ENCODE peak calls at places on chromosome 10, in eight cellular contexts. One of them, this sample, is unnamed.

GRCh38 chr10:11164806-11165590 is 147.3 kb downstream of the CELF2 start:
- DNase-seq in colonic mucosa: peak
- DNase-seq in cardiac muscle cell: peak
- DNase-seq in AG04450: peak
- DNase-seq in tibial artery: peak
- DNase-seq in BJ: peak
- DNase-seq in Panc1: no peak
- DNase-seq in transverse colon: peak
- DNase-seq in this sample: no peak

GRCh38 chr10:100567826-100568225 is 32.1 kb downstream of the HIF1AN start:
- DNase-seq in colonic mucosa: no peak
- DNase-seq in cardiac muscle cell: no peak
- DNase-seq in AG04450: no peak
- DNase-seq in tibial artery: no peak
- DNase-seq in BJ: no peak
- DNase-seq in Panc1: no peak
- DNase-seq in transverse colon: no peak
- DNase-seq in this sample: no peak

GRCh38 chr10:57579926-57580325 is 687.8 kb downstream of the IPMK start:
- DNase-seq in colonic mucosa: no peak
- DNase-seq in cardiac muscle cell: peak
- DNase-seq in AG04450: no peak
- DNase-seq in tibial artery: no peak
- DNase-seq in BJ: no peak
- DNase-seq in Panc1: peak
- DNase-seq in transverse colon: no peak
- DNase-seq in this sample: no peak

GRCh38 chr10:50421026-50421719 is 169.9 kb upstream of the ASAH2 start:
- DNase-seq in colonic mucosa: peak
- DNase-seq in cardiac muscle cell: peak
- DNase-seq in AG04450: no peak
- DNase-seq in tibial artery: no peak
- DNase-seq in BJ: no peak
- DNase-seq in Panc1: peak
- DNase-seq in transverse colon: peak
- DNase-seq in this sample: peak

GRCh38 chr10:132667613-132668394 is 118.1 kb downstream of the NKX6-2 start:
- DNase-seq in colonic mucosa: no peak
- DNase-seq in cardiac muscle cell: no peak
- DNase-seq in AG04450: peak
- DNase-seq in tibial artery: no peak
- DNase-seq in BJ: no peak
- DNase-seq in Panc1: no peak
- DNase-seq in transverse colon: no peak
- DNase-seq in this sample: no peak

GRCh38 chr10:86659161-86659691 is 4.9 kb downstream of the OPN4 start:
- DNase-seq in colonic mucosa: no peak
- DNase-seq in cardiac muscle cell: no peak
- DNase-seq in AG04450: no peak
- DNase-seq in tibial artery: peak
- DNase-seq in BJ: no peak
- DNase-seq in Panc1: no peak
- DNase-seq in transverse colon: no peak
- DNase-seq in this sample: no peak

GRCh38 chr10:8444630-8445029 is 390.1 kb downstream of the GATA3 start:
- DNase-seq in colonic mucosa: no peak
- DNase-seq in cardiac muscle cell: peak
- DNase-seq in AG04450: no peak
- DNase-seq in tibial artery: no peak
- DNase-seq in BJ: no peak
- DNase-seq in Panc1: no peak
- DNase-seq in transverse colon: peak
- DNase-seq in this sample: peak

GRCh38 chr10:77666821-77667220 is 29.2 kb upstream of the KCNMA1 start:
- DNase-seq in colonic mucosa: no peak
- DNase-seq in cardiac muscle cell: no peak
- DNase-seq in AG04450: no peak
- DNase-seq in tibial artery: no peak
- DNase-seq in BJ: no peak
- DNase-seq in Panc1: no peak
- DNase-seq in transverse colon: no peak
- DNase-seq in this sample: no peak

GRCh38 chr10:6383099-6383812 is 180.5 kb downstream of the PFKFB3 start:
- DNase-seq in colonic mucosa: no peak
- DNase-seq in cardiac muscle cell: peak
- DNase-seq in AG04450: peak
- DNase-seq in tibial artery: no peak
- DNase-seq in BJ: peak
- DNase-seq in Panc1: no peak
- DNase-seq in transverse colon: no peak
- DNase-seq in this sample: no peak

GRCh38 chr10:118310822-118311221 is 31.3 kb downstream of the FAM204A start:
- DNase-seq in colonic mucosa: no peak
- DNase-seq in cardiac muscle cell: no peak
- DNase-seq in AG04450: no peak
- DNase-seq in tibial artery: no peak
- DNase-seq in BJ: peak
- DNase-seq in Panc1: no peak
- DNase-seq in transverse colon: no peak
- DNase-seq in this sample: no peak

GRCh38 chr10:22850541-22850940 is 77.3 kb upstream of the ARMC3 start:
- DNase-seq in colonic mucosa: no peak
- DNase-seq in cardiac muscle cell: peak
- DNase-seq in AG04450: no peak
- DNase-seq in tibial artery: no peak
- DNase-seq in BJ: no peak
- DNase-seq in Panc1: no peak
- DNase-seq in transverse colon: no peak
- DNase-seq in this sample: no peak

GRCh38 chr10:71475243-71475871 is 78.6 kb downstream of the CDH23 start:
- DNase-seq in colonic mucosa: no peak
- DNase-seq in cardiac muscle cell: no peak
- DNase-seq in AG04450: no peak
- DNase-seq in tibial artery: no peak
- DNase-seq in BJ: no peak
- DNase-seq in Panc1: no peak
- DNase-seq in transverse colon: no peak
- DNase-seq in this sample: peak

GRCh38 chr10:85280014-85280413 is 951.6 kb downstream of the CCSER2 start:
- DNase-seq in colonic mucosa: peak
- DNase-seq in cardiac muscle cell: no peak
- DNase-seq in AG04450: no peak
- DNase-seq in tibial artery: no peak
- DNase-seq in BJ: no peak
- DNase-seq in Panc1: no peak
- DNase-seq in transverse colon: no peak
- DNase-seq in this sample: peak

GRCh38 chr10:97763947-97764346 is 7.9 kb downstream of the SFRP5 start:
- DNase-seq in colonic mucosa: no peak
- DNase-seq in cardiac muscle cell: no peak
- DNase-seq in AG04450: no peak
- DNase-seq in tibial artery: no peak
- DNase-seq in BJ: no peak
- DNase-seq in Panc1: no peak
- DNase-seq in transverse colon: no peak
- DNase-seq in this sample: no peak

GRCh38 chr10:73215749-73216148 is 31.3 kb downstream of the DNAJC9 start:
- DNase-seq in colonic mucosa: no peak
- DNase-seq in cardiac muscle cell: no peak
- DNase-seq in AG04450: no peak
- DNase-seq in tibial artery: no peak
- DNase-seq in BJ: no peak
- DNase-seq in Panc1: no peak
- DNase-seq in transverse colon: no peak
- DNase-seq in this sample: no peak

GRCh38 chr10:65571011-65571570 is 1354.7 kb upstream of the LRRTM3 start:
- DNase-seq in colonic mucosa: peak
- DNase-seq in cardiac muscle cell: peak
- DNase-seq in AG04450: no peak
- DNase-seq in tibial artery: no peak
- DNase-seq in BJ: no peak
- DNase-seq in Panc1: no peak
- DNase-seq in transverse colon: no peak
- DNase-seq in this sample: peak

GRCh38 chr10:75111906-75112703 is 649 bp downstream of the SAMD8 start:
- DNase-seq in colonic mucosa: peak
- DNase-seq in cardiac muscle cell: peak
- DNase-seq in AG04450: peak
- DNase-seq in tibial artery: peak
- DNase-seq in BJ: no peak
- DNase-seq in Panc1: no peak
- DNase-seq in transverse colon: peak
- DNase-seq in this sample: peak

GRCh38 chr10:124697837-124698559 is 46.2 kb downstream of the FAM53B start:
- DNase-seq in colonic mucosa: no peak
- DNase-seq in cardiac muscle cell: no peak
- DNase-seq in AG04450: no peak
- DNase-seq in tibial artery: no peak
- DNase-seq in BJ: no peak
- DNase-seq in Panc1: no peak
- DNase-seq in transverse colon: no peak
- DNase-seq in this sample: no peak

GRCh38 chr10:86665218-86665607 is 3.1 kb upstream of the LDB3 start:
- DNase-seq in colonic mucosa: no peak
- DNase-seq in cardiac muscle cell: no peak
- DNase-seq in AG04450: no peak
- DNase-seq in tibial artery: no peak
- DNase-seq in BJ: no peak
- DNase-seq in Panc1: no peak
- DNase-seq in transverse colon: no peak
- DNase-seq in this sample: no peak

GRCh38 chr10:46229144-46229563 is 57.6 kb upstream of the ANTXRL start:
- DNase-seq in colonic mucosa: peak
- DNase-seq in cardiac muscle cell: peak
- DNase-seq in AG04450: no peak
- DNase-seq in tibial artery: peak
- DNase-seq in BJ: no peak
- DNase-seq in Panc1: peak
- DNase-seq in transverse colon: peak
- DNase-seq in this sample: peak

GRCh38 chr10:3106908-3107425 is 39.6 kb downstream of the PFKP start:
- DNase-seq in colonic mucosa: no peak
- DNase-seq in cardiac muscle cell: peak
- DNase-seq in AG04450: peak
- DNase-seq in tibial artery: peak
- DNase-seq in BJ: no peak
- DNase-seq in Panc1: no peak
- DNase-seq in transverse colon: no peak
- DNase-seq in this sample: no peak
- H3K4me3 ChIP-seq in colonic mucosa: no peak
- H3K4me3 ChIP-seq in cardiac muscle cell: no peak
- H3K4me3 ChIP-seq in AG04450: no peak
- H3K4me3 ChIP-seq in tibial artery: no peak
- H3K4me3 ChIP-seq in BJ: no peak
- H3K4me3 ChIP-seq in Panc1: no peak
- H3K4me3 ChIP-seq in transverse colon: no peak
- H3K4me3 ChIP-seq in this sample: no peak

GRCh38 chr10:36366843-36367242 is 724.7 kb upstream of the FZD8 start:
- DNase-seq in colonic mucosa: no peak
- DNase-seq in cardiac muscle cell: peak
- DNase-seq in AG04450: no peak
- DNase-seq in tibial artery: no peak
- DNase-seq in BJ: no peak
- DNase-seq in Panc1: no peak
- DNase-seq in transverse colon: no peak
- DNase-seq in this sample: no peak
- TF ChIP-seq CTCF in colonic mucosa: no peak
- TF ChIP-seq CTCF in cardiac muscle cell: no peak
- TF ChIP-seq CTCF in AG04450: no peak
- TF ChIP-seq CTCF in tibial artery: no peak
- TF ChIP-seq CTCF in BJ: no peak
- TF ChIP-seq CTCF in Panc1: no peak
- TF ChIP-seq CTCF in transverse colon: no peak
- TF ChIP-seq CTCF in this sample: no peak

DNA sequence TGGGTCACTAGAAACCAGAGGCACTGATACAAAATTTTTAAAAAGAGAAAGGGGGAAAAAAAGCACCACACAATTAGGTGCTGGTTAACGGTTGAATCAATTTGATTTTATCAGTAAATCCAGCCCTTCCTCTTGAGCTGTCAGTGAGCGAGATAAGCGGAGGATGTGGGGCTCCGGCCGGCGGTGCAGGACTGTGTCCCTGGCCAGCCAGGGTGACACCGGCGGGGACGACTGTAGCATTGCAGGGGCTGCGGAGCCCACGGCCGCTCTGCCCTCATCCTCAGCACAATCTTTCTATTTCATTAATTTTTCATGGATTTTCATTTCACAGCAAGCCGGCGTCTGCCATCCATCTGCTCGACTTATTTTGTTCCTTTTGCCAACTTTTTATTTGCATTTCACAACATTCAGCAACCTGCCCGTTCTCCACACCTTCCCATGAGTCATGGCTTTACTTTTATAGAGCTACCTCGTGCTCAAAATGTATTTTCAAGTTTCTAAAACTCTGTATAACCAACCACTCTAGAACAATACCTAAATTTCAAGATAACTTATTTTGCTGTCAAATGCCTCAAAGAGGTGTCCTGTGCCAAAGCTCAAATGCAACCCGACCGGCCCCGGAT is 4.7 kb downstream of the ADARB2 start:
- DNase-seq in colonic mucosa: no peak
- DNase-seq in cardiac muscle cell: no peak
- DNase-seq in AG04450: no peak
- DNase-seq in tibial artery: no peak
- DNase-seq in BJ: no peak
- DNase-seq in Panc1: no peak
- DNase-seq in transverse colon: no peak
- DNase-seq in this sample: no peak
- H3K4me3 ChIP-seq in colonic mucosa: no peak
- H3K4me3 ChIP-seq in cardiac muscle cell: no peak
- H3K4me3 ChIP-seq in AG04450: no peak
- H3K4me3 ChIP-seq in tibial artery: no peak
- H3K4me3 ChIP-seq in BJ: no peak
- H3K4me3 ChIP-seq in Panc1: no peak
- H3K4me3 ChIP-seq in transverse colon: no peak
- H3K4me3 ChIP-seq in this sample: no peak

GRCh38 chr10:3435671-3436070 is 263.1 kb upstream of the PITRM1 start:
- DNase-seq in colonic mucosa: no peak
- DNase-seq in cardiac muscle cell: peak
- DNase-seq in AG04450: no peak
- DNase-seq in tibial artery: no peak
- DNase-seq in BJ: no peak
- DNase-seq in Panc1: no peak
- DNase-seq in transverse colon: no peak
- DNase-seq in this sample: no peak
- TF ChIP-seq CTCF in colonic mucosa: no peak
- TF ChIP-seq CTCF in cardiac muscle cell: no peak
- TF ChIP-seq CTCF in AG04450: no peak
- TF ChIP-seq CTCF in tibial artery: no peak
- TF ChIP-seq CTCF in BJ: no peak
- TF ChIP-seq CTCF in Panc1: no peak
- TF ChIP-seq CTCF in transverse colon: no peak
- TF ChIP-seq CTCF in this sample: no peak